ENCODE peak calls at places on chromosome 22, in four cellular contexts. Q is AG20443; Z is naive thymus-derived CD8-positive, alpha-beta T cell; T is activated CD4-positive, alpha-beta T cell treated with anti-CD3 and anti-CD28 coated beads for 48 hours. R is an unnamed sample.
A peak's percentile ranks its signal among the peaks of the same experiment; 100 is the strongest.

GRCh38 chr22:29587938-29588699 is 7.2 kb upstream of the NIPSNAP1 start:
- DNase-seq in Q (peak; percentile 80), Z (no peak), T (no peak), R (no peak)

GRCh38 chr22:49550766-49551362 is 276.8 kb downstream of the BRD1 start:
- DNase-seq in Q (no peak), Z (no peak), T (no peak), R (no peak)

GRCh38 chr22:20089226-20089976 is 9.4 kb downstream of the DGCR8 start:
- DNase-seq in Q (no peak), Z (no peak), T (no peak), R (no peak)

GRCh38 chr22:29126670-29127069 is 53.8 kb downstream of the KREMEN1 start:
- DNase-seq in Q (no peak), Z (no peak), T (no peak), R (no peak)

GRCh38 chr22:49294656-49295464 is 532.8 kb downstream of the BRD1 start:
- DNase-seq in Q (no peak), Z (no peak), T (no peak), R (no peak)

GRCh38 chr22:35154937-35155387 is 89.0 kb downstream of the ISX start:
- DNase-seq in Q (peak; percentile 84), Z (no peak), T (peak; percentile 51), R (no peak)

GRCh38 chr22:36445158-36445668 is 36.2 kb downstream of the TXN2 start:
- DNase-seq in Q (peak; percentile 76), Z (no peak), T (no peak), R (no peak)

GRCh38 chr22:49344196-49344595 is 483.5 kb downstream of the BRD1 start:
- DNase-seq in Q (no peak), Z (no peak), T (no peak), R (no peak)

GRCh38 chr22:35418088-35418487 is 18.1 kb downstream of the MCM5 start:
- DNase-seq in Q (peak; percentile 64), Z (no peak), T (no peak), R (no peak)

GRCh38 chr22:49546811-49547585 is 280.7 kb downstream of the BRD1 start:
- DNase-seq in Q (no peak), Z (no peak), T (no peak), R (no peak)

GRCh38 chr22:27687984-27688545 is 113.5 kb downstream of the MN1 start:
- DNase-seq in Q (no peak), Z (no peak), T (no peak), R (no peak)